ENCODE peak calls at places on chromosome 5, in seven cellular contexts. V is MCF 10A, D is globus pallidus, I is ecto neural progenitor cell, G is right lobe of liver, C is NCI-H1436 treated with DMSO at 0.1 percent for 48 hours, S is Daoy. H is an unnamed sample.
A peak's percentile ranks its signal among the peaks of the same experiment; 100 is the strongest.

GRCh38 chr5:125059255-125060050 is 313.0 kb upstream of the ZNF608 start:
- DNase-seq in V (no peak), D (no peak), I (no peak), G (no peak), C (no peak), S (no peak), H (no peak)

GRCh38 chr5:132102101-132102701 is 28.6 kb downstream of the CSF2 start:
- DNase-seq in V (no peak), D (no peak), I (no peak), G (no peak), C (no peak), S (peak; percentile 68), H (no peak)

GRCh38 chr5:102749416-102750021 is 5.6 kb upstream of the PAM start:
- DNase-seq in V (no peak), D (no peak), I (no peak), G (no peak), C (no peak), S (peak; percentile 21), H (no peak)

GRCh38 chr5:112637343-112637742 is 100.3 kb upstream of the APC start:
- DNase-seq in V (no peak), D (peak; percentile 65), I (no peak), G (no peak), C (no peak), S (no peak), H (no peak)

GRCh38 chr5:23136958-23137357 is 283.8 kb upstream of the CDH12 start:
- DNase-seq in V (no peak), D (no peak), I (no peak), G (no peak), C (no peak), S (no peak), H (no peak)

GRCh38 chr5:44875661-44876250 is 67.0 kb downstream of the MRPS30 start:
- DNase-seq in V (peak; percentile 90), D (no peak), I (no peak), G (no peak), C (no peak), S (peak; percentile 7), H (no peak)

GRCh38 chr5:42583322-42583721 is 160.1 kb downstream of the GHR start:
- DNase-seq in V (peak; percentile 88), D (peak; percentile 46), I (peak; percentile 64), G (peak; percentile 77), C (no peak), S (peak; percentile 5), H (no peak)

GRCh38 chr5:42168091-42168670 is 243.1 kb downstream of the FBXO4 start:
- DNase-seq in V (no peak), D (no peak), I (no peak), G (no peak), C (no peak), S (no peak), H (no peak)

GRCh38 chr5:103428411-103428871 is 134.1 kb downstream of the NUDT12 start:
- DNase-seq in V (peak; percentile 21), D (peak; percentile 72), I (no peak), G (no peak), C (no peak), S (peak; percentile 95), H (no peak)

GRCh38 chr5:5492087-5492933 is 69.8 kb downstream of the ICE1 start:
- DNase-seq in V (peak; percentile 69), D (peak; percentile 29), I (no peak), G (no peak), C (peak; percentile 29), S (peak; percentile 65), H (no peak)

GRCh38 chr5:25544652-25545249 is 900.0 kb upstream of the CDH10 start:
- DNase-seq in V (peak; percentile 52), D (peak; percentile 32), I (peak; percentile 57), G (no peak), C (no peak), S (peak; percentile 34), H (peak; percentile 43)

GRCh38 chr5:66603164-66603563 is 7.0 kb downstream of the MAST4 start:
- DNase-seq in V (no peak), D (no peak), I (no peak), G (no peak), C (no peak), S (no peak), H (no peak)

GRCh38 chr5:127369772-127370171 is 79.2 kb downstream of the MEGF10 start:
- DNase-seq in V (no peak), D (no peak), I (no peak), G (no peak), C (no peak), S (no peak), H (no peak)

GRCh38 chr5:177105546-177106476 is 19.1 kb downstream of the FGFR4 start:
- DNase-seq in V (no peak), D (no peak), I (peak; percentile 46), G (no peak), C (no peak), S (no peak), H (no peak)

GRCh38 chr5:50823568-50823967 is 157.1 kb downstream of the PARP8 start:
- DNase-seq in V (no peak), D (no peak), I (no peak), G (no peak), C (no peak), S (no peak), H (no peak)

GRCh38 chr5:78519198-78519941 is 129.2 kb downstream of the LHFPL2 start:
- DNase-seq in V (no peak), D (no peak), I (no peak), G (no peak), C (no peak), S (peak; percentile 40), H (no peak)

GRCh38 chr5:91848453-91848852 is 465.3 kb upstream of the ARRDC3 start:
- DNase-seq in V (peak; percentile 93), D (no peak), I (no peak), G (no peak), C (no peak), S (peak; percentile 67), H (no peak)

GRCh38 chr5:173057062-173057924 is 1.1 kb downstream of the CREBRF start:
- DNase-seq in V (peak; percentile 100), D (peak; percentile 98), I (peak; percentile 99), G (peak; percentile 99), C (peak; percentile 21), S (peak; percentile 99), H (peak; percentile 99)

GRCh38 chr5:132753135-132753987 is 6.1 kb downstream of the CCNI2 start:
- DNase-seq in V (peak; percentile 37), D (peak; percentile 91), I (no peak), G (no peak), C (no peak), S (no peak), H (no peak)

GRCh38 chr5:73963021-73963420 is 337.0 kb downstream of the ARHGEF28 start:
- DNase-seq in V (peak; percentile 57), D (no peak), I (no peak), G (no peak), C (no peak), S (no peak), H (no peak)

GRCh38 chr5:1471997-1472963 is 27.0 kb upstream of the SLC6A3 start:
- DNase-seq in V (no peak), D (no peak), I (no peak), G (peak; percentile 32), C (no peak), S (no peak), H (peak; percentile 5)

GRCh38 chr5:148491015-148491792 is 107.4 kb downstream of the FBXO38 start:
- DNase-seq in V (no peak), D (no peak), I (no peak), G (no peak), C (no peak), S (no peak), H (no peak)

H was measured in glutamatergic neuron.